ENCODE peak calls at places on chromosomes 3 and 15, in ten cellular contexts. Y is stromal cell of bone marrow, P is amygdala, X is uterus, D is NCI-H2081 treated with DMSO at 0.1 percent for 48 hours, O is ecto neural progenitor cell, L is AG04450, H is ovary, G is T-helper 1 cell, Z is HCEC 1CT. A is an unnamed sample.

GRCh38 chr3:126031981-126032471 is 51.9 kb downstream of the SLC41A3 start:
- DNase-seq in H (no peak), Z (no peak), O (peak), D (no peak), G (no peak), X (peak), L (no peak), Y (no peak), P (no peak), A (no peak)

GRCh38 chr15:99253381-99254090 is 2.3 kb downstream of the LRRC28 start:
- DNase-seq in L (no peak), Z (peak), X (no peak), H (no peak), O (no peak), G (no peak), Y (peak), P (no peak), D (no peak), A (no peak)

GRCh38 chr3:51146781-51147180 is 238.3 kb upstream of the MANF start:
- DNase-seq in G (no peak), L (no peak), O (no peak), X (no peak), P (no peak), D (no peak), Y (no peak), H (no peak), Z (no peak), A (no peak)

GRCh38 chr15:86439614-86440013 is 359.9 kb downstream of the AGBL1 start:
- DNase-seq in O (no peak), X (no peak), L (no peak), Z (no peak), D (no peak), P (no peak), H (no peak), Y (no peak), G (no peak), A (no peak)

GRCh38 chr3:70851066-70851465 is 538.6 kb upstream of the MDFIC2 start:
- DNase-seq in O (no peak), G (no peak), Z (no peak), L (no peak), X (no peak), Y (no peak), H (no peak), D (no peak), P (no peak), A (no peak)

GRCh38 chr3:123080864-123081562 is 14.2 kb downstream of the PDIA5 start:
- DNase-seq in H (no peak), L (no peak), G (no peak), Y (no peak), Z (no peak), X (no peak), P (no peak), O (no peak), D (no peak), A (no peak)

GRCh38 chr15:91515188-91515754 is 338.2 kb upstream of the SLCO3A1 start:
- DNase-seq in G (no peak), Z (peak), D (no peak), O (no peak), P (no peak), H (peak), L (peak), X (no peak), Y (peak), A (peak)

GRCh38 chr15:39497759-39498565 is 82.9 kb upstream of the THBS1 start:
- DNase-seq in L (no peak), O (no peak), Y (no peak), G (no peak), X (no peak), D (no peak), Z (no peak), H (no peak), P (no peak), A (no peak)

GRCh38 chr15:66877558-66878285 is 175.7 kb downstream of the SMAD6 start:
- DNase-seq in O (peak), Y (no peak), L (no peak), G (no peak), X (no peak), H (no peak), Z (no peak), P (no peak), D (no peak), A (no peak)

GRCh38 chr3:9503283-9503682 is 50.3 kb downstream of the LHFPL4 start:
- DNase-seq in L (peak), H (peak), Y (peak), D (peak), Z (no peak), P (no peak), X (peak), G (no peak), O (peak), A (no peak)

GRCh38 chr3:65854606-65855304 is 184.0 kb downstream of the MAGI1 start:
- DNase-seq in D (peak), P (no peak), L (no peak), O (no peak), H (no peak), G (no peak), Y (no peak), X (no peak), Z (peak), A (no peak)

GRCh38 chr3:17136251-17136721 is 251.5 kb downstream of the PLCL2 start:
- DNase-seq in Y (no peak), G (no peak), L (no peak), X (no peak), D (no peak), Z (no peak), H (peak), P (no peak), O (no peak), A (no peak)

A was measured in brain pericyte.